ENCODE peak calls at places on chromosomes 11 and 22, in seven cellular contexts. One of them, this sample, is unnamed.

GRCh38 chr11:2376751-2377451 is at the start of gene CD81:
- DNase-seq in ovary: peak
- DNase-seq in colonic mucosa: peak
- DNase-seq in body of pancreas: peak
- DNase-seq in HCT116: no peak
- DNase-seq in lower lobe of right lung: peak
- DNase-seq in CD8-positive, alpha-beta memory T cell: peak
- DNase-seq in this sample: peak

GRCh38 chr11:130775306-130776043 is 140.8 kb downstream of the SNX19 start:
- DNase-seq in ovary: no peak
- DNase-seq in colonic mucosa: no peak
- DNase-seq in body of pancreas: no peak
- DNase-seq in HCT116: no peak
- DNase-seq in lower lobe of right lung: no peak
- DNase-seq in CD8-positive, alpha-beta memory T cell: no peak
- DNase-seq in this sample: peak

GRCh38 chr22:49930596-49931412 is 12.4 kb downstream of the CRELD2 start:
- DNase-seq in ovary: no peak
- DNase-seq in colonic mucosa: peak
- DNase-seq in body of pancreas: peak
- DNase-seq in HCT116: peak
- DNase-seq in lower lobe of right lung: peak
- DNase-seq in CD8-positive, alpha-beta memory T cell: no peak
- DNase-seq in this sample: peak

GRCh38 chr11:2301631-2302272 is at the start of the genes C11orf21 and TSPAN32:
- DNase-seq in ovary: peak
- DNase-seq in colonic mucosa: peak
- DNase-seq in body of pancreas: no peak
- DNase-seq in HCT116: no peak
- DNase-seq in lower lobe of right lung: peak
- DNase-seq in CD8-positive, alpha-beta memory T cell: peak
- DNase-seq in this sample: peak

GRCh38 chr22:50705219-50705691 is 32.6 kb downstream of the SHANK3 start:
- DNase-seq in ovary: peak
- DNase-seq in colonic mucosa: no peak
- DNase-seq in body of pancreas: peak
- DNase-seq in HCT116: no peak
- DNase-seq in lower lobe of right lung: peak
- DNase-seq in CD8-positive, alpha-beta memory T cell: peak
- DNase-seq in this sample: peak

GRCh38 chr11:92751594-92751993 is 217.9 kb upstream of the MTNR1B start:
- DNase-seq in ovary: no peak
- DNase-seq in colonic mucosa: no peak
- DNase-seq in body of pancreas: peak
- DNase-seq in HCT116: no peak
- DNase-seq in lower lobe of right lung: no peak
- DNase-seq in CD8-positive, alpha-beta memory T cell: no peak
- DNase-seq in this sample: no peak

GRCh38 chr22:44211256-44211945 is 30.7 kb downstream of the PARVG start:
- DNase-seq in ovary: no peak
- DNase-seq in colonic mucosa: no peak
- DNase-seq in body of pancreas: no peak
- DNase-seq in HCT116: no peak
- DNase-seq in lower lobe of right lung: no peak
- DNase-seq in CD8-positive, alpha-beta memory T cell: no peak
- DNase-seq in this sample: no peak

GRCh38 chr11:63770763-63771162 is 2.2 kb upstream of the ZFTA start:
- DNase-seq in ovary: no peak
- DNase-seq in colonic mucosa: no peak
- DNase-seq in body of pancreas: no peak
- DNase-seq in HCT116: no peak
- DNase-seq in lower lobe of right lung: no peak
- DNase-seq in CD8-positive, alpha-beta memory T cell: no peak
- DNase-seq in this sample: no peak

GRCh38 chr11:87879118-87879517 is 296.1 kb downstream of the RAB38 start:
- DNase-seq in ovary: no peak
- DNase-seq in colonic mucosa: no peak
- DNase-seq in body of pancreas: no peak
- DNase-seq in HCT116: no peak
- DNase-seq in lower lobe of right lung: no peak
- DNase-seq in CD8-positive, alpha-beta memory T cell: no peak
- DNase-seq in this sample: peak

GRCh38 chr11:107696140-107696539 is 15.7 kb downstream of the SLN start:
- DNase-seq in ovary: no peak
- DNase-seq in colonic mucosa: no peak
- DNase-seq in body of pancreas: no peak
- DNase-seq in HCT116: peak
- DNase-seq in lower lobe of right lung: no peak
- DNase-seq in CD8-positive, alpha-beta memory T cell: no peak
- DNase-seq in this sample: peak

GRCh38 chr22:27885977-27886842 is 32.8 kb downstream of the PITPNB start:
- DNase-seq in ovary: no peak
- DNase-seq in colonic mucosa: peak
- DNase-seq in body of pancreas: peak
- DNase-seq in HCT116: peak
- DNase-seq in lower lobe of right lung: no peak
- DNase-seq in CD8-positive, alpha-beta memory T cell: peak
- DNase-seq in this sample: peak

GRCh38 chr11:7143908-7144307 is 55.1 kb downstream of the RBMXL2 start:
- DNase-seq in ovary: no peak
- DNase-seq in colonic mucosa: no peak
- DNase-seq in body of pancreas: no peak
- DNase-seq in HCT116: peak
- DNase-seq in lower lobe of right lung: no peak
- DNase-seq in CD8-positive, alpha-beta memory T cell: no peak
- DNase-seq in this sample: peak

GRCh38 chr11:2910401-2910955 is 18.7 kb downstream of the PHLDA2 start:
- DNase-seq in ovary: no peak
- DNase-seq in colonic mucosa: no peak
- DNase-seq in body of pancreas: no peak
- DNase-seq in HCT116: no peak
- DNase-seq in lower lobe of right lung: no peak
- DNase-seq in CD8-positive, alpha-beta memory T cell: no peak
- DNase-seq in this sample: no peak

GRCh38 chr11:132234878-132235277 is 864.5 kb downstream of the NTM start:
- DNase-seq in ovary: no peak
- DNase-seq in colonic mucosa: no peak
- DNase-seq in body of pancreas: no peak
- DNase-seq in HCT116: no peak
- DNase-seq in lower lobe of right lung: no peak
- DNase-seq in CD8-positive, alpha-beta memory T cell: no peak
- DNase-seq in this sample: no peak

GRCh38 chr22:32181043-32181442 is 21.9 kb upstream of the C22orf42 start:
- DNase-seq in ovary: no peak
- DNase-seq in colonic mucosa: no peak
- DNase-seq in body of pancreas: no peak
- DNase-seq in HCT116: no peak
- DNase-seq in lower lobe of right lung: no peak
- DNase-seq in CD8-positive, alpha-beta memory T cell: no peak
- DNase-seq in this sample: no peak

GRCh38 chr22:32177221-32177765 is 18.2 kb upstream of the C22orf42 start:
- DNase-seq in ovary: no peak
- DNase-seq in colonic mucosa: no peak
- DNase-seq in body of pancreas: no peak
- DNase-seq in HCT116: no peak
- DNase-seq in lower lobe of right lung: no peak
- DNase-seq in CD8-positive, alpha-beta memory T cell: no peak
- DNase-seq in this sample: no peak

GRCh38 chr22:32175751-32176644 is 16.9 kb upstream of the C22orf42 start:
- DNase-seq in ovary: no peak
- DNase-seq in colonic mucosa: no peak
- DNase-seq in body of pancreas: no peak
- DNase-seq in HCT116: no peak
- DNase-seq in lower lobe of right lung: no peak
- DNase-seq in CD8-positive, alpha-beta memory T cell: no peak
- DNase-seq in this sample: no peak
- H3K4me3 ChIP-seq in ovary: no peak
- H3K4me3 ChIP-seq in colonic mucosa: no peak
- H3K4me3 ChIP-seq in body of pancreas: no peak
- H3K4me3 ChIP-seq in HCT116: no peak
- H3K4me3 ChIP-seq in lower lobe of right lung: no peak
- H3K4me3 ChIP-seq in CD8-positive, alpha-beta memory T cell: no peak
- H3K4me3 ChIP-seq in this sample: no peak

DNA sequence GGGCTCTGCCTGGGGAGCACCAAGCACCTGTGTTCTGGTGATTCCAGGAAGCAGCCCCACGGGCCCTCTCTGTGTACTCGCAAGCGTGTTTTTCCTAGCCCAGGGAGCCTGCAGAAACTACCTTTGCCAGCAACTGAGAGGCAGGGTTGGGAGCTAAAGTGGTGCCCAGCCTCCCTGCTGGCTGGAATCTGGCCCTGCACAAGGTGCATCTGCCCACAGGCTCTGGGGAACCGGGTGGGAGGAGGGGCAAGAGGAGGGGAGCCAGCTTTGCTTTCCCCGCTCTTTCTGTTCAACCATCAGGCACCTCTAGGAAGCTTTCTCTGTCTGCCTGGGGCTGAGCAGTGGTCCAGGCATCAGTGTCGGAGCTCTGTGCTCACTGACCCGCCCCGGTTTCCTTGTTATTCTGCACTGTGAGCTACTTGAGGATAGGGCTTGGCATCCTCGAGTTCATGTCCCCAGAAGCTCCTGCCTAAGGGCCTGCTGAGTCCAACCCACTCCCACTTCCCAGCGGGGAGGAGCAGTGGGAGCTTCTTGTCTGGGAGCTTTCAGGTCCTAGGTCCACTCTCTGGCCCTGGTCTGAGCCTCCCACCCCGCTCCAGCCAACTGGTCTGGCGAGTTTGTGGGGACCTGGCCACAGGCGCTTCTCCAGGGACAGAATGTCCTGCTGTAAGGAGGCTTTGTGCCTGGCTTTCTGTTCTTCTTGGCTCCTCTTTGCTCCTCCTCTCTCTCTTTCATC is 14.9 kb downstream of the DAGLA start:
- DNase-seq in ovary: peak
- DNase-seq in colonic mucosa: no peak
- DNase-seq in body of pancreas: peak
- DNase-seq in HCT116: no peak
- DNase-seq in lower lobe of right lung: peak
- DNase-seq in CD8-positive, alpha-beta memory T cell: no peak
- DNase-seq in this sample: no peak
- H3K27ac ChIP-seq in ovary: peak
- H3K27ac ChIP-seq in colonic mucosa: peak
- H3K27ac ChIP-seq in body of pancreas: peak
- H3K27ac ChIP-seq in HCT116: peak
- H3K27ac ChIP-seq in lower lobe of right lung: peak
- H3K27ac ChIP-seq in CD8-positive, alpha-beta memory T cell: no peak
- H3K27ac ChIP-seq in this sample: peak

DNA sequence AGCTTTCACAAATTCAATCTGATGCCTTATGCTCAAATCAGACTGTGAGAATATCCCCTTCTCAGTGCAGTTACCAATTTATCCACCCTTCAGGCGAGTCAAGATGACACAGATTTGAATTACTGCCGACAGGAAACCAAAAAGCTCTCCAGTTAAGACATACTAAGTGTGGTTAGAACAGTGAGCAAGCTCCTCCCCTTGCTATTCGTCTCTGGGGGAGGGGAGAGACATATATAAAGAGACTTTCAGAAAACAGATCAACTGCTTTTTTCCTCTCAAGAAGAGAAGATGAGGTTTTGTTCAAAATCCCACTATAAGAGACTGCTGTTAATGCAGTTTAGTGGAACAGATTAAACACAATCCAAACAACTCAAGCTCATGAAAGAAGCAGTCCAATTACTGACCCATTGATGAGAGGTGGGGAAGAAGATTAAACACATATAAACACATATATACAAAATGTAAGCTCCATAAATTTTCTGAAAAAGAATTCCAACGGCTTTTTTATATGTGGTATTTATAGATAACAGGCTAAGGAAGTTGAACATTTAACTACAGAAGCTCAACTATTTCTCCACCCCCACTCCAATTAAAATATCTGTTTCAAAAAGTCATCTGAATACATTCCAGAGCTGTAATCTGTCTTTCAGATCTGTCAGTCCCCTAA is 102.7 kb downstream of the MRTFA start:
- DNase-seq in ovary: no peak
- DNase-seq in colonic mucosa: no peak
- DNase-seq in body of pancreas: no peak
- DNase-seq in HCT116: no peak
- DNase-seq in lower lobe of right lung: no peak
- DNase-seq in CD8-positive, alpha-beta memory T cell: peak
- DNase-seq in this sample: peak
- H3K4me3 ChIP-seq in ovary: no peak
- H3K4me3 ChIP-seq in colonic mucosa: no peak
- H3K4me3 ChIP-seq in body of pancreas: no peak
- H3K4me3 ChIP-seq in HCT116: no peak
- H3K4me3 ChIP-seq in lower lobe of right lung: peak
- H3K4me3 ChIP-seq in CD8-positive, alpha-beta memory T cell: peak
- H3K4me3 ChIP-seq in this sample: no peak

GRCh38 chr22:42799061-42799460 is 58.0 kb downstream of the ARFGAP3 start:
- DNase-seq in ovary: no peak
- DNase-seq in colonic mucosa: no peak
- DNase-seq in body of pancreas: no peak
- DNase-seq in HCT116: no peak
- DNase-seq in lower lobe of right lung: no peak
- DNase-seq in CD8-positive, alpha-beta memory T cell: no peak
- DNase-seq in this sample: no peak

GRCh38 chr22:42799462-42800405 is 57.3 kb downstream of the ARFGAP3 start:
- DNase-seq in ovary: no peak
- DNase-seq in colonic mucosa: no peak
- DNase-seq in body of pancreas: no peak
- DNase-seq in HCT116: no peak
- DNase-seq in lower lobe of right lung: no peak
- DNase-seq in CD8-positive, alpha-beta memory T cell: no peak
- DNase-seq in this sample: no peak

GRCh38 chr22:42801537-42802165 is 55.4 kb downstream of the ARFGAP3 start:
- DNase-seq in ovary: peak
- DNase-seq in colonic mucosa: no peak
- DNase-seq in body of pancreas: no peak
- DNase-seq in HCT116: no peak
- DNase-seq in lower lobe of right lung: no peak
- DNase-seq in CD8-positive, alpha-beta memory T cell: no peak
- DNase-seq in this sample: no peak

GRCh38 chr22:42803454-42803853 is 53.6 kb downstream of the ARFGAP3 start:
- DNase-seq in ovary: peak
- DNase-seq in colonic mucosa: no peak
- DNase-seq in body of pancreas: peak
- DNase-seq in HCT116: no peak
- DNase-seq in lower lobe of right lung: no peak
- DNase-seq in CD8-positive, alpha-beta memory T cell: no peak
- DNase-seq in this sample: no peak

DNA sequence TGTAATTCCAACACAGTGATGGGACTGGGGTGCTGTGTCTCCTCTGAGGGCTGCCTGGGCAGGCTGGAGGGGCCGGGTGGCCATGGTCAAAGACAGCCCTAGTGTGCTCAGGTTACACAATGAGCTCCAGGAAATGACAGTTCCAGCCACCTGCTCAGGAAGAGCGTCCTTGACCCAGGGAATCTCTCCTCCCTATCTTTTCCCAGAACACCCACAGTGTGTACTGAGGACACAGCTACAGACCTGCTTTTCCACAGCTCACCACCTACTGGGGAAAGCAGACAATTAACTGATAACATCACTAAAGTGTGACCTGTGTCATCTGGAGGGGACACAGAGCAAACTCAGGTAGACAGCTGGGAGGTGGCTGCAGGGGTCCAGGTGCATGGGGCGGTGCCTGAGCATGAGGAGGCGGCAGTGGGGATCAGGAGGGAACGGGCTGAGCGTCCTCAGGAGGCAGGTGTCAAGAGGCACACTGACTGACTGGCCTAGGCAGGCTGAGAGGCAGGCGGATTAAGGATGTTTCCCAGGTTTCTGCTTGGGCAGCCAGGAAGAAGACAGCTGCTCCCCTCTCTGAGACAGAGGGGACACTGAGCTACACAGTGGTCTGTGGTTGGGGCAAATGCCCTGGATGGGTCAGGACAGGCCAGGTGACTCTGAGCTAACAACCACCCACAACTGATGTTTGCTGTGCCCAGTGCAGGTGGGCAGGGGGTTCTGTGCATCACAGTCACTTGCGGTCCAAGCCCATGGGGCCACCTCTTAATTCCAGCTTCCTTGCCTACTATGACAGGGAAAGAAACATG is 56.1 kb downstream of the ARFGAP3 start:
- DNase-seq in ovary: no peak
- DNase-seq in colonic mucosa: no peak
- DNase-seq in body of pancreas: no peak
- DNase-seq in HCT116: no peak
- DNase-seq in lower lobe of right lung: no peak
- DNase-seq in CD8-positive, alpha-beta memory T cell: no peak
- DNase-seq in this sample: no peak
- H3K27ac ChIP-seq in ovary: no peak
- H3K27ac ChIP-seq in colonic mucosa: no peak
- H3K27ac ChIP-seq in body of pancreas: no peak
- H3K27ac ChIP-seq in HCT116: no peak
- H3K27ac ChIP-seq in lower lobe of right lung: no peak
- H3K27ac ChIP-seq in CD8-positive, alpha-beta memory T cell: no peak
- H3K27ac ChIP-seq in this sample: no peak